ENCODE peak calls at places on chromosome 19, in nine cellular contexts. G is lower lobe of right lung; C is pancreas; D is epithelial cell of proximal tubule; V is lower leg skin; P is HFF-Myc; B is CD8-positive, alpha-beta T cell; N is heart left ventricle; F is K562. Q is an unnamed sample.

GRCh38 chr19:11554160-11554559 is 4.9 kb downstream of the ELOF1 start:
- DNase-seq in V (no peak), D (no peak), B (no peak), F (no peak), G (no peak), P (no peak), C (no peak), N (no peak), Q (no peak)

GRCh38 chr19:39554701-39555311 is 14.8 kb upstream of the EID2 start:
- DNase-seq in V (no peak), F (no peak), B (no peak), N (no peak), P (no peak), C (no peak), D (no peak), G (no peak), Q (no peak)

GRCh38 chr19:2315818-2316353 is 7.9 kb upstream of the LINGO3 start:
- DNase-seq in P (no peak), B (no peak), N (peak; percentile 73), G (peak; percentile 88), V (no peak), F (no peak), D (no peak), C (no peak), Q (peak; percentile 24)

GRCh38 chr19:10872551-10873107 is 1.3 kb downstream of the CARM1 start:
- DNase-seq in G (no peak), B (no peak), V (no peak), F (no peak), C (no peak), D (no peak), P (no peak), N (no peak), Q (no peak)

GRCh38 chr19:8635422-8635821 is 5.0 kb downstream of the NFILZ start:
- DNase-seq in C (no peak), B (no peak), N (no peak), P (no peak), V (no peak), F (peak; percentile 3), D (no peak), G (no peak), Q (no peak)

GRCh38 chr19:3033595-3034193 is 4.6 kb upstream of the TLE2 start:
- DNase-seq in B (no peak), D (no peak), N (no peak), F (no peak), G (no peak), P (no peak), V (no peak), C (no peak), Q (no peak)

GRCh38 chr19:18777156-18777724 is 13.9 kb downstream of the COMP start:
- DNase-seq in C (no peak), F (no peak), P (no peak), V (no peak), D (no peak), G (no peak), N (no peak), B (no peak), Q (no peak)

GRCh38 chr19:34236035-34236793 is 18.1 kb upstream of the GARRE1 start:
- DNase-seq in D (no peak), B (no peak), C (no peak), P (peak; percentile 78), N (no peak), F (no peak), G (no peak), V (peak; percentile 88), Q (no peak)

GRCh38 chr19:2475018-2475701 is 767 bp upstream of the GADD45B start:
- DNase-seq in C (peak; percentile 59), G (peak; percentile 69), N (peak; percentile 52), B (peak; percentile 75), P (no peak), F (peak; percentile 63), D (no peak), V (peak; percentile 93), Q (no peak)

DNA sequence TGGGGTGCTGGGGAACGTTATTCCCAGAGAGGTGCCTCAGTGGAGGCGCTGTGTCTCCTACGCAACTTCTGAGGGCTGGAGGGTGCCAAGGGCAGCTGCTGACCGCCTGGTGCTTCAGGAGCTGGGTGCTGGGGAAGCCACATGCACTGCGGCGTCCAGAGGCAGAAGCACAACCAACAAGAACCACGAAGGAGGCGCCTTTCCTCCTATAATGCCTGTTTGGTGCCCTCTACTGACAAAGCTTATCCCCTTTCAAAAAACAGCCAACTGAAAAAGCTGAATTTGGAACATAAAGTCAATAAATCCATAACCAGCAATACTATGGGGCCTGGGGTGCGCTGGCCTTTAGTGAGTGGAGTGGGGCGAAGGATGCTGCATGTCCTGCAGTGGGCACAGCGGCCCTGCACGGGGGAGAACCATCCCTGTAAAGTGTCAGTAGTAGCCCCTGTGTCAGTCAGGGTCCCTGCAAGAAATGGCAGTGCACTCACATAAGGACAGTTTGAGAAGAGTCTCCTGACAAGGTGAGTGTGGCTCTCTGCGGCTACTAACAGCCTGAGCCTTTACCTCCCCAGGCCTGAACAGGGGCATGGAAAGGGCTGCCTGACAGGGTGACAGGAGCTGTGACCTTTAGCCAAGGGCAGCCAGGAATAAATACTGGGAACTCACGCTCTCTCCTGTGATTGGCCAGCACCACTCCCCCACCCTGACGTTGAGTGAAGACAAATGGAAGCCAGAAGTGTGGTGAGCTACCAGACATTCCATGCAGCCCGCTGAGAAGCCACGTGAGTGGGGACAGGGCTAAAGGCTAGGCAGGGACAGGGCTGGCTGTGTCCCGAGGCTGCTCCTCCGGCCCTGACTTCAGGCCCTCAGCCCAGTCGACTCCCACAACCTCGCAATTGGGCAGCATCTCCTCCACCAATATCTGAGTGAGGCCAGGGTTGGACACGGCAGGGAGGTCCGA is 4.5 kb upstream of the B3GNT8 start:
- DNase-seq in G (peak; percentile 57), C (no peak), V (no peak), F (no peak), D (no peak), N (peak; percentile 84), P (no peak), B (no peak), Q (no peak)
- TF ChIP-seq CTCF in G (peak; percentile 41), C (no peak), V (no peak), F (peak; percentile 78), D (peak; percentile 52), N (peak; percentile 8), P (peak; percentile 40), B (no peak), Q (peak; percentile 47)

DNA sequence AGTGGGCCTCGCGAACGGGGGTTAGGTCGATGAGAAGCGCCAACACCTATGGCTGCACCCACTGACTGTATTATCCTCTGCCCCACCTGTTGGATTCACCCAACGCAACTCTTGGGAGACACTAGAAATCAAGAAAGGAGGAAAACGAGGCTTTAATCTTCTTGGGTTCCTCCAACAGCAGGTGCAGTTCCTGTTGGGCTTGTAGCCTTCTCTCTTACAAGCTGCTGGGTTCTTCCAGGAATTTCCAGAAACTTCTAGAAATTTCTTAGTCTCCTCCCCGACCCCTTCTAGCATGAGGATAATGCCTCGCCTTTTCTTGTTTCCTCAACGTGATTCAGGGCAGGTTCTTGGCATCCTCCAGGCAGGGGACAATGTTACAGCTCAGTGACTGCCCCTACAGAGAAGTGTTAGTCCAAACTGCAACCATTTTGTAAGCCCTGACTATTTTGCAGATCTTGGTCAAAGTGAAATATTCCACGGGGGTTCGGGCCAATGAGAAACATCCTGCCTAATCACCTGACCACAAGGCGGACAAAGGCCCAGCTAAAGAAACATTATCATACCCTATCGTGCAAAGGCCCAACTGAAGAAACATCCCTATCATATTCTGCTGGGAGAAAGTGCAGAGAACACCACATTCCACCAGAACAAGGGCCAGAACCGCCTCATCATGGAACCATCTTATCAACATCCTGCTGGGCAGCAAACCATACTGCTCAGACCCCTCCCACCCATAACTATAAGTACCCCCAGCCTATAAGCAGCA is 598 bp upstream of the PNMA8A start:
- DNase-seq in G (no peak), V (no peak), P (no peak), D (no peak), C (no peak), F (no peak), N (no peak), B (no peak), Q (no peak)
- H3K4me3 ChIP-seq in G (peak overlapping the region; percentile 37), V (no peak overlapping the region), P (peak overlapping the region; percentile 49), D (peak overlapping the region; percentile 58), C (peak overlapping the region; percentile 30), F (peak overlapping the region; percentile 74), N (peak overlapping the region; percentile 55), B (peak overlapping the region; percentile 23), Q (peak overlapping the region; percentile 43)

GRCh38 chr19:45071969-45072790 is 4.1 kb downstream of the ZNF296 start:
- DNase-seq in P (no peak), B (no peak), C (no peak), V (no peak), F (no peak), D (no peak), G (no peak), N (no peak), Q (no peak)
- TF ChIP-seq CTCF in P (no peak), B (no peak), C (no peak), V (no peak), F (no peak), D (no peak), G (no peak), N (no peak), Q (no peak)

GRCh38 chr19:51292971-51293370 is 18.5 kb upstream of the IGLON5 start:
- DNase-seq in V (peak; percentile 53), D (no peak), N (no peak), G (no peak), F (no peak), C (no peak), P (no peak), B (no peak), Q (no peak)

GRCh38 chr19:51294977-51295375 is 16.5 kb upstream of the IGLON5 start:
- DNase-seq in N (no peak), C (no peak), P (no peak), B (no peak), D (no peak), G (no peak), F (no peak), V (peak; percentile 50), Q (no peak)

GRCh38 chr19:51295382-51296126 is 15.9 kb upstream of the IGLON5 start:
- DNase-seq in N (no peak), G (no peak), C (no peak), P (no peak), D (no peak), B (no peak), V (peak; percentile 80), F (no peak), Q (no peak)

GRCh38 chr19:51293571-51294210 is 17.8 kb upstream of the IGLON5 start:
- DNase-seq in B (no peak), N (no peak), V (peak; percentile 74), D (no peak), F (no peak), C (no peak), G (no peak), P (no peak), Q (no peak)

DNA sequence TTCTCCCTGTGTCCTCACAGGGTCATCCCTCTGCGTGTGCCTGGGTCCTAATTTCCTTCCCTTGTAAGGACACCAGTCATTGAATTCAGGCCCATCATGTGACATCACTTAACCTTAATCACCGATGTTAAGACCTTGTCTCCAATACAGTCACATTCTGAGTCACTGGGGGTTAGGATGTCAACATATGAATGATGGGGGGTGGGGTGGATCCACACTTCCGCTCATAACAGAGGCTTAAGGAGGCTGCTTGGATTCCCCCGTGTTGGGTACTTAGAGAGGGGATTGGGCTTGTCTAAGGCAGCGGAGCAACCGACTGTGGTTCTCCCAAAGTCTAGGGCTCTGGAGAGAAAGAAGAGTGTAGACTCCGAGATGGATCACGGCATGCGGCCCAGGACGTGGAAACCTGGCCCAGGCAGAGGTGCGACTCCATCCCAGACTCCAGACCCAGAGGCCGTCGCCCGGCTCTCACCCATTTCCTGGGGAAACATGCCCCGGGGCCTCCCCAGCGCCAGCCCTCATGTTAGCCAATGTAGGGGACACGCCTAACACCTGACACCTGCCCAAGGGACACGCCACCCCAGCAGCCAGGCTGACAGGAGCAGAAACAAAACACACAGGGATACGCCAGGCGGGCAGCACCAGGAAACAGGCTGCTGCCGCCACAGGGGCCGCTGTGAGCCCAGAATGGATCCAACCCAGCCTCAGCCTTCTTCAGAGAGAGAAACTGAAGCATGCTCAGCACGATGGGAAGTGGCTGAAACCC is 17.1 kb upstream of the IGLON5 start:
- DNase-seq in N (no peak), V (peak; percentile 56), C (no peak), D (no peak), P (no peak), G (no peak), B (no peak), F (no peak), Q (no peak)
- H3K4me3 ChIP-seq in N (no peak overlapping the region), V (no peak overlapping the region), C (no peak overlapping the region), D (no peak overlapping the region), P (no peak overlapping the region), G (no peak overlapping the region), B (no peak overlapping the region), F (no peak overlapping the region), Q (no peak overlapping the region)

Q was measured in astrocyte of the cerebellum.